ENCODE peak calls at places on chromosomes 4 and X, in four cellular contexts. B, M, V and Z are unnamed samples.

GRCh38 chrX:37060999-37061398 is 52.8 kb downstream of the FAM47C start:
- DNase-seq in M (peak; percentile 46), V (no peak), B (peak; percentile 38), Z (peak; percentile 34)

GRCh38 chr4:24126776-24127175 is 236.9 kb upstream of the PPARGC1A start:
- DNase-seq in M (no peak), V (no peak), B (no peak), Z (no peak)

GRCh38 chr4:141255016-141255415 is 34.3 kb downstream of the ZNF330 start:
- DNase-seq in M (no peak), V (no peak), B (no peak), Z (peak; percentile 20)

GRCh38 chr4:183408791-183409190 is 35.6 kb upstream of the CDKN2AIP start:
- DNase-seq in V (peak; percentile 70), B (no peak), M (no peak), Z (no peak)

GRCh38 chrX:38870386-38870895 is 69.2 kb downstream of the MID1IP1 start:
- DNase-seq in V (no peak), B (peak; percentile 47), M (no peak), Z (no peak)

GRCh38 chrX:131830400-131831184 is 192.5 kb upstream of the STK26 start:
- DNase-seq in V (peak; percentile 83), M (peak; percentile 40), B (peak; percentile 95), Z (peak; percentile 45)

GRCh38 chr4:123230061-123230460 is 166.5 kb upstream of the SPRY1 start:
- DNase-seq in B (no peak), V (no peak), M (no peak), Z (no peak)

GRCh38 chr4:47930971-47931804 is 16.8 kb upstream of the NFXL1 start:
- DNase-seq in V (no peak), M (peak; percentile 46), B (no peak), Z (peak; percentile 64)

GRCh38 chrX:54479471-54480122 is 16.4 kb downstream of the FGD1 start:
- DNase-seq in B (peak; percentile 68), V (no peak), M (no peak), Z (no peak)

GRCh38 chr4:25439913-25440477 is 62.9 kb downstream of the ANAPC4 start:
- DNase-seq in B (peak; percentile 67), M (peak; percentile 41), V (peak; percentile 74), Z (peak; percentile 76)

GRCh38 chr4:85831647-85832046 is 356.7 kb downstream of the ARHGAP24 start:
- DNase-seq in M (no peak), B (no peak), V (no peak), Z (no peak)

GRCh38 chr4:3765271-3766206 is 646 bp upstream of the ADRA2C start:
- DNase-seq in V (peak; percentile 26), M (peak; percentile 33), B (peak; percentile 83), Z (peak; percentile 69)

GRCh38 chrX:26851981-26852380 is 611.2 kb downstream of the PPP4R3C start:
- DNase-seq in M (peak; percentile 10), V (no peak), B (no peak), Z (peak; percentile 1)

GRCh38 chr4:115361781-115362180 is 248.4 kb upstream of the NDST4 start:
- DNase-seq in B (no peak), V (no peak), M (peak; percentile 2), Z (no peak)

GRCh38 chrX:150781711-150782110 is 88.5 kb downstream of the MTMR1 start:
- DNase-seq in B (no peak), V (no peak), M (no peak), Z (no peak)

GRCh38 chr4:98682719-98683118 is 24.3 kb upstream of the TSPAN5 start:
- DNase-seq in V (no peak), B (no peak), M (no peak), Z (peak; percentile 73)

GRCh38 chr4:24857996-24858395 is 54.8 kb downstream of the CCDC149 start:
- DNase-seq in V (no peak), M (no peak), B (no peak), Z (peak; percentile 93)

GRCh38 chrX:47573334-47574095 is 8.7 kb upstream of the TIMP1 start:
- DNase-seq in B (peak; percentile 87), V (peak; percentile 70), M (peak; percentile 25), Z (peak; percentile 69)

GRCh38 chr4:1570291-1571164 is 113.6 kb downstream of the FAM53A start:
- DNase-seq in M (no peak), B (no peak), V (no peak), Z (no peak)

GRCh38 chr4:73729534-73730165 is 10.7 kb upstream of the CXCL8 start:
- DNase-seq in B (peak; percentile 71), M (peak; percentile 84), V (peak; percentile 73), Z (peak; percentile 69)

GRCh38 chr4:77800483-77801259 is 18.5 kb downstream of the CNOT6L start:
- DNase-seq in B (no peak), V (no peak), M (peak; percentile 0), Z (peak; percentile 68)

GRCh38 chr4:37792241-37792640 is 34.2 kb upstream of the PGM2 start:
- DNase-seq in B (no peak), V (no peak), M (no peak), Z (no peak)

GRCh38 chr4:24781999-24782745 is 13.2 kb upstream of the SOD3 start:
- DNase-seq in V (peak; percentile 42), B (no peak), M (no peak), Z (no peak)

GRCh38 chrX:136477026-136477425 is 10.7 kb upstream of the BRS3 start:
- DNase-seq in M (no peak), B (no peak), V (no peak), Z (no peak)

GRCh38 chr4:137116144-137116543 is 416.1 kb downstream of the PCDH18 start:
- DNase-seq in V (no peak), B (no peak), M (peak; percentile 1), Z (peak; percentile 16)

GRCh38 chr4:70449220-70449619 is 22.8 kb upstream of the MUC7 start:
- DNase-seq in B (no peak), M (no peak), V (no peak), Z (no peak)

GRCh38 chr4:73308286-73308685 is 49.7 kb upstream of the ANKRD17 start:
- DNase-seq in B (no peak), V (no peak), M (peak; percentile 15), Z (peak; percentile 34)

GRCh38 chr4:78454016-78454415 is 97.6 kb upstream of the ANXA3 start:
- DNase-seq in M (no peak), B (no peak), V (no peak), Z (no peak)

GRCh38 chr4:27017623-27018022 is 157.0 kb downstream of the STIM2 start:
- DNase-seq in V (no peak), M (no peak), B (no peak), Z (no peak)

GRCh38 chr4:82833696-82834313 is 35.2 kb upstream of the SCD5 start:
- DNase-seq in M (peak; percentile 69), B (no peak), V (peak; percentile 25), Z (peak; percentile 86)

GRCh38 chrX:101417981-101418841 is 10.2 kb downstream of the HNRNPH2 start:
- DNase-seq in M (no peak), V (peak; percentile 65), B (peak; percentile 74), Z (peak; percentile 42)

GRCh38 chr4:52054254-52054653 is 3.1 kb downstream of the SPATA18 start:
- DNase-seq in B (no peak), M (no peak), V (no peak), Z (no peak)

GRCh38 chr4:52051615-52052474 is 741 bp downstream of the SPATA18 start:
- DNase-seq in V (peak; percentile 84), B (peak; percentile 94), M (peak; percentile 97), Z (peak; percentile 93)

GRCh38 chr4:52052475-52052780 is 1.3 kb downstream of the SPATA18 start:
- DNase-seq in V (no peak), M (peak; percentile 65), B (no peak), Z (peak; percentile 57)

GRCh38 chr4:52057196-52057595 is 6.1 kb downstream of the SPATA18 start:
- DNase-seq in M (peak; percentile 28), V (no peak), B (no peak), Z (no peak)

GRCh38 chr4:52051213-52051614 is at the start of gene SPATA18:
- DNase-seq in V (peak; percentile 50), B (peak; percentile 28), M (peak; percentile 41), Z (no peak)
- H3K9ac ChIP-seq in V (peak within 1 kb of the TSS; percentile 87), B (peak within 1 kb of the TSS; percentile 21), M (peak within 1 kb of the TSS; percentile 87), Z (peak within 1 kb of the TSS; percentile 39)

DNA sequence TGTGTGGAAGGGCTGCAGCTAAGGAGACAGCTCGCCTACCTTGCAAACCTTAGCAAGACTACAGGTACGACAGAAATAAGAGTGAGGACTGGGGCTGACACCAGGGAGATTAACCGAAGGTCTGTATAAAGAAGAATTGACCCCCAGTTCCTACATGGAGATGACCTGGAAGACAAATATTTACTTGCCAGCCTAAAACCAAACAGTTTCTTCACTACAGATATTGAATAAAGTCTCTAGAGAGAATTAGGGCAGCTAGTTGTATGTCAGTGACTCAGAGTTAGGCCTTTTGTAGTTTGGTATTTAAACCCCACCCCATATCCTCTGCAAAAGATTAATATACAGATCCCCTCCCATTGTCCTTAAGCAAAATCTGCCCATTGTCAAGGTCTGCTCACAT is 28.1 kb upstream of the FRMPD3 start:
- DNase-seq in V (no peak), B (no peak), M (no peak), Z (no peak)
- H3K9ac ChIP-seq in V (no peak overlapping the region), B (no peak overlapping the region), M (no peak overlapping the region), Z (no peak overlapping the region)

GRCh38 chr4:174928575-174929253 is 10.6 kb downstream of the ADAM29 start:
- DNase-seq in M (no peak), V (no peak), B (no peak), Z (no peak)
- H3K9ac ChIP-seq in M (no peak overlapping the region), V (no peak overlapping the region), B (no peak overlapping the region), Z (no peak overlapping the region)

DNA sequence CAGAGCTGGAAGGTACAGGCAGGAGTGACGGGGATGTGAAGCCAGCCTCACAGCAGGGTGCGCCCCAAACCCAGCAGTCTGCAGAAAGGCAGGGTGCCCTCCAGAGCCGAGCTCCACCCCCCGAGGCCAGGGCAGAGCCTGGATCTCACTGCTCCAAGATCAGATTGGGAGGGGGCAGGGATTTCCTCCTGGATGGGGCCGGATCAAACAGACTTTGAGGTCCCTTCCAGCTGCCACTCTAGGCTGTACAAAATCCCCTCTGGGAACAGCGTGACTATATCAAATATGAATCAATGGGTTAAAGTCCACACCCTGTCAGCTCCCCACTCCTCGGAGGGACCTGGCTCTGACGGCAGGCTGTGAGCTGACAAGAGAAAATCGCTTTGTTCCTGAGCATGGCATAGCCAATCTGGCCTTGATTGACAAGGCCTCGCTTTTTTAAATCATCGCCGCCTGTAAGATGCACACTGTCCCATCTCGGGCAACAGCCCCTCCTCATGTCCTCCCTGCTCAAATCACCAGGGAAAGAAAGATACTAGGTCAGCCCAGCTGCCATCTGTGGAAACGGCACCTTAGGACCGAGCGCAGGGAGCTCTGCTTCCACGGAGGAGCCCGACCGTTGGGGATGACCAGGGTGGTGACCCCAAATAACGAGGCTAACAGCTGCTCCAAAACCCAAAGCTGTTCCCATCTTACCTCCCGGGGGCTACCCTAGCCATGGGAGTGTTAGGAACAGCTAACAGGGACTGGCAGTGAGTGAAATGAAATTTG is 39.9 kb downstream of the PSAPL1 start:
- DNase-seq in M (no peak), V (no peak), B (peak; percentile 16), Z (no peak)
- H3K9ac ChIP-seq in M (no peak overlapping the region), V (no peak overlapping the region), B (no peak overlapping the region), Z (no peak overlapping the region)

DNA sequence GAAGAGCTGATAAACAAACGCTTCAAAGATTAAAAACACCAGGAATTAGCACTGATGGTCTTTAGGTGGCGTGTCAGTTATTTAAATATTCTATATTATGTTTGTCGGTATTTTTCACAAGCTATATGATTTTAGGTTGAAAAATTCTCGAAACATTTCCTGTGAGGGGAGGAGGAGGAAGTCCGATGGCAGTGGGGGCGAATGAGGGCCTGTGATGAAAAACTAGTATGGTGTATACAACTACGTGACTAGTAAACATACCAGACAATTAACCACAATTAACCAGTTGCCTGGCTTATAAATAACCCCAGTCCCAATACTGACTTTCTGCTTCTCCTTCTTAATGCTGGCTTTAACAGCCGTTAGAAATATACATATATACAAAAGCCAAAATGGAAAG is 612 bp upstream of the NAP1L2 start:
- DNase-seq in V (no peak), B (no peak), M (no peak), Z (no peak)
- H3K9ac ChIP-seq in V (no peak overlapping the region), B (no peak overlapping the region), M (peak overlapping the region; percentile 8), Z (no peak overlapping the region)